ENCODE peak calls at places on chromosomes 7 and 10, in five cellular contexts. D is caudate nucleus, H is NAMALWA, B is AG10803, Z is glutamatergic neuron. G is an unnamed sample.

GRCh38 chr10:121165276-121165675 is 314.1 kb downstream of the WDR11 start:
- DNase-seq in B (peak), D (no peak), Z (no peak), H (no peak), G (peak)

GRCh38 chr7:119522263-119522662 is 750.7 kb upstream of the KCND2 start:
- DNase-seq in D (no peak), H (no peak), B (no peak), Z (no peak), G (no peak)

GRCh38 chr10:28991326-28991725 is 297.5 kb upstream of the LYZL1 start:
- DNase-seq in B (peak), D (no peak), H (no peak), Z (no peak), G (peak)

GRCh38 chr7:74429153-74429747 is 24.5 kb upstream of the GTF2IRD1 start:
- DNase-seq in B (peak), H (no peak), Z (no peak), D (no peak), G (peak)

GRCh38 chr7:122136639-122137253 is 7.3 kb downstream of the AASS start:
- DNase-seq in H (no peak), Z (no peak), D (no peak), B (no peak), G (no peak)

GRCh38 chr10:63631971-63632370 is 110.8 kb downstream of the REEP3 start:
- DNase-seq in D (no peak), H (no peak), B (peak), Z (no peak), G (no peak)

GRCh38 chr7:84612976-84613375 is 418.4 kb upstream of the SEMA3A start:
- DNase-seq in B (peak), D (no peak), H (no peak), Z (no peak), G (peak)

GRCh38 chr7:28688651-28689050 is 269.5 kb downstream of the TRIL start:
- DNase-seq in B (peak), Z (no peak), D (no peak), H (no peak), G (peak)

GRCh38 chr7:139774376-139774775 is 3.4 kb downstream of the HIPK2 start:
- DNase-seq in B (peak), H (no peak), Z (no peak), D (no peak), G (peak)

GRCh38 chr7:44224216-44224950 is 23.6 kb downstream of the YKT6 start:
- DNase-seq in H (no peak), D (no peak), Z (peak), B (no peak), G (no peak)

GRCh38 chr7:94656658-94656924 is 658 bp upstream of the SGCE start:
- DNase-seq in H (no peak), Z (no peak), B (peak), D (no peak), G (no peak)

GRCh38 chr10:119933179-119933578 is 40.6 kb downstream of the SEC23IP start:
- DNase-seq in Z (no peak), B (no peak), D (no peak), H (peak), G (no peak)

GRCh38 chr7:107564553-107565298 is 955 bp downstream of the DUS4L start:
- DNase-seq in Z (no peak), D (no peak), B (peak), H (no peak), G (peak)

GRCh38 chr7:74059681-74060588 is 23.7 kb upstream of the LIMK1 start:
- DNase-seq in D (no peak), B (no peak), Z (peak), H (no peak), G (no peak)

GRCh38 chr7:48875300-48875916 is 48.9 kb upstream of the CDC14C start:
- DNase-seq in B (peak), H (no peak), D (peak), Z (peak), G (no peak)